ENCODE peak calls at places on chromosomes 2 and 18, in five cellular contexts. P, M, T, R and Z are unnamed samples.

GRCh38 chr2:194545978-194546377 is 1111.0 kb upstream of the SLC39A10 start:
- DNase-seq in T (no peak), M (no peak), P (no peak), R (peak), Z (no peak)

GRCh38 chr18:79422022-79422782 is 26.5 kb downstream of the NFATC1 start:
- DNase-seq in T (peak), M (no peak), P (no peak), R (peak), Z (no peak)

GRCh38 chr2:203936535-203936934 is at the start of gene ICOS:
- DNase-seq in P (no peak), T (no peak), M (no peak), R (no peak), Z (no peak)

GRCh38 chr2:149715005-149715592 is 127.5 kb upstream of the MMADHC start:
- DNase-seq in R (peak), T (no peak), M (no peak), P (no peak), Z (no peak)

GRCh38 chr2:114752425-114752824 is 310.0 kb downstream of the DPP10 start:
- DNase-seq in R (no peak), P (no peak), T (no peak), M (no peak), Z (no peak)

GRCh38 chr2:235160281-235160805 is 208.5 kb downstream of the SH3BP4 start:
- DNase-seq in R (no peak), M (no peak), T (no peak), P (no peak), Z (no peak)

GRCh38 chr2:171523339-171523931 is 1.2 kb downstream of the CYBRD1 start:
- DNase-seq in T (peak), P (no peak), M (no peak), R (peak), Z (peak)

GRCh38 chr2:120108749-120109148 is 95.9 kb downstream of the EPB41L5 start:
- DNase-seq in P (no peak), R (peak), T (no peak), M (no peak), Z (no peak)

GRCh38 chr2:171894612-171894947 is 536 bp upstream of the SLC25A12 start:
- DNase-seq in T (no peak), P (no peak), R (no peak), M (no peak), Z (no peak)

GRCh38 chr2:206983156-206983875 is 44.0 kb downstream of the CPO start:
- DNase-seq in M (no peak), R (peak), T (no peak), P (no peak), Z (no peak)

GRCh38 chr18:2850816-2851215 is 4.0 kb downstream of the EMILIN2 start:
- DNase-seq in T (no peak), M (no peak), R (no peak), P (no peak), Z (no peak)

GRCh38 chr2:25749676-25750075 is 76.3 kb upstream of the DTNB start:
- DNase-seq in R (no peak), P (no peak), M (no peak), T (no peak), Z (no peak)